ENCODE peak calls at places on chromosomes 7 and 10, in nine cellular contexts. G is kidney tubule cell; B is lower leg skin; R is iris pigment epithelial cell; U is IMR-90; L is activated CD4-positive, alpha-beta T cell treated with anti-CD3 and anti-CD28 coated beads, Interleukin-2, amount 50 U/mL, for 1 hour; C is ELR; K is immature natural killer cell; O is NCI-H226. F is an unnamed sample.

GRCh38 chr10:59847888-59848287 is 58.5 kb downstream of the CCDC6 start:
- DNase-seq in K (no peak), R (no peak), L (no peak), G (no peak), C (no peak), O (no peak), U (no peak), B (no peak), F (no peak)

GRCh38 chr7:86814980-86815379 is 171.3 kb downstream of the GRM3 start:
- DNase-seq in K (no peak), U (no peak), C (peak), G (peak), B (no peak), O (no peak), R (peak), L (no peak), F (peak)

GRCh38 chr10:84172435-84173356 is 905 bp upstream of the GPR15LG start:
- DNase-seq in R (no peak), L (no peak), K (no peak), U (no peak), O (no peak), G (peak), B (peak), C (no peak), F (no peak)

GRCh38 chr10:132135398-132135872 is 51.3 kb upstream of the DPYSL4 start:
- DNase-seq in G (no peak), U (no peak), O (no peak), K (no peak), C (no peak), B (no peak), R (no peak), L (no peak), F (no peak)

GRCh38 chr7:87712571-87712970 is 84.4 kb downstream of the RUNDC3B start:
- DNase-seq in K (no peak), G (no peak), B (no peak), U (peak), O (no peak), R (peak), C (peak), L (no peak), F (no peak)

GRCh38 chr7:124137664-124138063 is 104.8 kb upstream of the TMEM229A start:
- DNase-seq in L (no peak), C (no peak), O (no peak), U (no peak), B (no peak), G (no peak), K (no peak), R (no peak), F (no peak)

GRCh38 chr10:102593074-102593803 is 51.0 kb upstream of the TRIM8 start:
- DNase-seq in O (no peak), C (peak), B (no peak), R (peak), G (peak), U (peak), L (no peak), K (no peak), F (no peak)

GRCh38 chr7:1703475-1704325 is 33.6 kb downstream of the ELFN1 start:
- DNase-seq in L (no peak), O (no peak), K (no peak), G (no peak), U (no peak), C (no peak), B (peak), R (no peak), F (no peak)

GRCh38 chr7:139775829-139776266 is 1.9 kb downstream of the HIPK2 start:
- DNase-seq in C (peak), G (peak), K (peak), B (peak), O (peak), U (peak), R (peak), L (peak), F (peak)

GRCh38 chr10:126686271-126686670 is 15.8 kb upstream of the C10orf90 start:
- DNase-seq in B (no peak), R (peak), C (no peak), L (no peak), U (no peak), G (peak), K (no peak), O (no peak), F (no peak)

GRCh38 chr7:50502947-50503346 is 52.8 kb upstream of the FIGNL1 start:
- DNase-seq in C (no peak), U (no peak), O (no peak), G (peak), L (no peak), B (peak), K (no peak), R (peak), F (no peak)

GRCh38 chr7:96629884-96630283 is 79.8 kb downstream of the SEM1 start:
- DNase-seq in O (no peak), G (no peak), L (no peak), K (no peak), B (no peak), U (no peak), C (no peak), R (no peak), F (no peak)

GRCh38 chr10:5184987-5185386 is at the start of gene AKR1C8:
- DNase-seq in O (no peak), B (no peak), L (no peak), C (no peak), R (no peak), K (no peak), U (no peak), G (no peak), F (no peak)

GRCh38 chr10:75723319-75723965 is 292.0 kb downstream of the LRMDA start:
- DNase-seq in K (no peak), U (no peak), B (no peak), L (no peak), R (no peak), O (no peak), G (no peak), C (no peak), F (no peak)

GRCh38 chr10:122044045-122044661 is 55.2 kb downstream of the TACC2 start:
- DNase-seq in L (no peak), U (peak), R (peak), B (no peak), G (no peak), O (no peak), K (no peak), C (no peak), F (peak)

GRCh38 chr10:21292763-21293517 is 232.5 kb downstream of the SKIDA1 start:
- DNase-seq in R (peak), C (peak), B (peak), L (no peak), G (peak), O (peak), K (no peak), U (peak), F (no peak)

GRCh38 chr7:79114875-79115274 is 338.6 kb downstream of the MAGI2 start:
- DNase-seq in R (no peak), G (no peak), L (no peak), U (no peak), B (no peak), C (no peak), O (no peak), K (no peak), F (no peak)

GRCh38 chr7:156445997-156446761 is 194.4 kb upstream of the RNF32 start:
- DNase-seq in C (no peak), G (no peak), L (no peak), R (no peak), O (no peak), B (peak), K (no peak), U (no peak), F (no peak)

GRCh38 chr7:157791666-157792065 is 454.9 kb downstream of the DNAJB6 start:
- DNase-seq in K (no peak), G (no peak), B (no peak), C (no peak), R (no peak), L (no peak), O (no peak), U (no peak), F (no peak)

GRCh38 chr7:22726849-22727792 is at the start of gene IL6:
- DNase-seq in R (peak), K (no peak), G (peak), O (peak), U (peak), B (peak), L (no peak), C (peak), F (peak)

GRCh38 chr7:12137283-12137682 is 73.8 kb upstream of the TMEM106B start:
- DNase-seq in R (peak), B (no peak), U (no peak), K (no peak), C (peak), L (no peak), O (no peak), G (peak), F (no peak)